ENCODE peak calls at places on chromosomes 3 and 15, in ten cellular contexts. Z is iPS DF 6.9, F is coronary artery, P is AG04450, R is A549, K is heart right ventricle, C is pancreas, D is breast epithelium, A is neuronal stem cell, Y is GM23248. V is an unnamed sample.

GRCh38 chr3:49298511-49298910 is 21.5 kb upstream of the C3orf62 start:
- DNase-seq in C (no peak), A (no peak), D (no peak), F (no peak), K (no peak), P (no peak), Y (no peak), Z (no peak), R (peak), V (no peak)

GRCh38 chr15:90750186-90750585 is 33.0 kb downstream of the BLM start:
- DNase-seq in Z (no peak), C (no peak), D (no peak), Y (no peak), K (no peak), P (no peak), A (no peak), R (no peak), F (no peak), V (no peak)

GRCh38 chr3:115784739-115785571 is 161.6 kb downstream of the GAP43 start:
- DNase-seq in A (no peak), Y (peak), Z (no peak), F (no peak), D (no peak), P (peak), R (no peak), C (no peak), K (no peak), V (no peak)

GRCh38 chr3:40975711-40976121 is 223.6 kb upstream of the CTNNB1 start:
- DNase-seq in A (no peak), P (no peak), C (no peak), K (no peak), F (no peak), R (no peak), D (no peak), Z (no peak), Y (peak), V (no peak)

GRCh38 chr3:110687138-110687537 is 384.5 kb upstream of the NECTIN3 start:
- DNase-seq in P (no peak), Y (no peak), A (no peak), K (no peak), D (no peak), F (no peak), Z (no peak), R (no peak), C (no peak), V (no peak)

GRCh38 chr3:136653628-136654027 is 98.5 kb downstream of the STAG1 start:
- DNase-seq in D (no peak), Y (no peak), K (no peak), A (no peak), F (no peak), C (no peak), R (no peak), Z (no peak), P (no peak), V (no peak)

GRCh38 chr15:57327985-57328471 is 48.3 kb upstream of the CGNL1 start:
- DNase-seq in A (no peak), Y (peak), R (no peak), F (no peak), Z (no peak), K (no peak), C (no peak), D (no peak), P (peak), V (no peak)

GRCh38 chr3:124860599-124860998 is 26.6 kb downstream of the ITGB5 start:
- DNase-seq in P (peak), Z (no peak), A (no peak), D (peak), C (peak), K (peak), Y (peak), F (peak), R (peak), V (peak)

GRCh38 chr15:39828374-39828931 is 45.8 kb upstream of the FSIP1 start:
- DNase-seq in Y (peak), A (no peak), P (no peak), F (no peak), R (no peak), K (peak), C (peak), D (no peak), Z (no peak), V (no peak)

GRCh38 chr3:73029321-73029796 is 32.1 kb upstream of the EBLN2 start:
- DNase-seq in C (no peak), K (no peak), R (peak), A (no peak), F (no peak), Z (no peak), P (peak), Y (peak), D (no peak), V (no peak)

GRCh38 chr3:98057631-98058030 is 22.5 kb upstream of the GABRR3 start:
- DNase-seq in P (no peak), Y (no peak), D (no peak), F (no peak), Z (no peak), A (no peak), C (no peak), R (no peak), K (no peak), V (no peak)

GRCh38 chr3:39267631-39268553 is 11.9 kb downstream of the CX3CR1 start:
- DNase-seq in Z (no peak), R (no peak), K (no peak), Y (no peak), F (no peak), P (no peak), D (no peak), A (no peak), C (no peak), V (no peak)

GRCh38 chr15:45157056-45157455 is 27.3 kb downstream of the DUOX1 start:
- DNase-seq in R (no peak), D (no peak), Y (peak), F (no peak), Z (no peak), P (peak), K (no peak), C (no peak), A (no peak), V (no peak)

GRCh38 chr3:150543531-150543930 is 2.8 kb downstream of the SERP1 start:
- DNase-seq in R (no peak), C (no peak), F (no peak), A (no peak), Y (no peak), D (no peak), Z (no peak), P (no peak), K (no peak), V (no peak)

GRCh38 chr3:114449271-114450007 is 155.6 kb downstream of the TIGIT start:
- DNase-seq in R (no peak), C (no peak), D (no peak), F (no peak), Z (no peak), P (no peak), K (no peak), A (no peak), Y (peak), V (no peak)

GRCh38 chr15:28936081-28936480 is 50.3 kb downstream of the APBA2 start:
- DNase-seq in Y (no peak), F (no peak), C (no peak), A (no peak), D (no peak), K (no peak), R (no peak), Z (no peak), P (no peak), V (no peak)

GRCh38 chr3:17664923-17665322 is 77.5 kb downstream of the TBC1D5 start:
- DNase-seq in A (no peak), K (no peak), Y (no peak), P (no peak), D (no peak), F (no peak), Z (no peak), R (no peak), C (no peak), V (no peak)

GRCh38 chr3:111277226-111277625 is 205.6 kb downstream of the NECTIN3 start:
- DNase-seq in F (no peak), D (no peak), R (peak), C (no peak), K (no peak), Y (peak), Z (no peak), P (peak), A (peak), V (no peak)

GRCh38 chr3:189144645-189145044 is 27.1 kb upstream of the TPRG1 start:
- DNase-seq in A (no peak), C (no peak), K (no peak), P (no peak), Z (no peak), F (no peak), D (peak), Y (peak), R (peak), V (no peak)

DNA sequence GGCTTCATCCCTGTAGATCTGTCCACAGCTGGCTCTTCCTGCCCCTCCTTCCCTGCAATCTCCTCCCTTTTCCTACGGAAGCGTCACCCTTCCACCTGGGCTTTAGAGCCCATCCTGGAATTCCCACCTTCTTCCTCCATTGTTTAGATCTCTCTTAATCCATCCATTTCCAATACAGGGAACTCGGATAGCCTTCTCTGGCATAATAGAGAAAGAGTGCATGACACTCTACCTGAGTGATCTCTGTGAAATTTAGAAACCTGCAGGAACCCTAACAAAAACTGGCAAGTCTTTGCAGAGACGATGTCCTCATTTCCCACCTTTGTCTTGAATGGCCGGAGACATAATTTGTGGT is 27.2 kb downstream of the ABTB1 start:
- DNase-seq in K (no peak), Z (no peak), F (no peak), A (no peak), D (no peak), R (no peak), C (no peak), P (no peak), Y (no peak), V (no peak)
- H3K27ac ChIP-seq in K (peak), Z (no peak), F (peak), A (no peak), D (peak), R (peak), C (no peak), P (peak), Y (no peak), V (peak)

DNA sequence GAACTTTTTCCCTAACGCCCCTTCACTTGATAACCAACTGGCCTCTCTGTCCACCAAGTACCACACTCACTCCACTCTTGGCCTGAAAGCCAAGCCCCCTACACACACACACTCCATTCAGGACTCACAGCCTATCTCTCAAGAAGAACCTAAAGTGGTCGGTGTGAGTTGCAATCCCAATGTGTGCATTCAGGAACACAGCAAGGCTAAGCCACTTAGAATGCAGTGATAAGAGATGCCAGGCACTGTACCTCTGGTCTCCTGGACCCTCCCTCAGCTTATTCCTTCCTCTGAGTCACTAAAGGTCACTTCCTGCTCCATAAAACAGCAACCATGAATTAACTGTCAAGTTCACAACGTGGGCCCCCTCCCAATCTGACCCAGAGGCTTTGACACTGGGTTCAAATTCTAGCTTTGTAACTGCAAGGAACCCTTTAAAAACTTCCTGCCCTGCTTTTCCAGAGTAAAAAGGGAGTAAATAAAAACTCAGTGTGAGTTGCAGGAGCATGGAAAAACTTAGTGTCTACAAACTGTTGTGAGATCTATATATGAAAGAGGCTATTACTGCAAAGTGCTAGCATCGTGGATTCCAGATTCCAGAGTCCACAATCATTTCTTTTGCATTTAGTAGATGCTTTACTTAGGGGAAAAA is 17.6 kb upstream of the KCNMB3 start:
- DNase-seq in C (no peak), D (no peak), A (no peak), F (no peak), Z (no peak), Y (no peak), P (no peak), K (no peak), R (no peak), V (no peak)
- H3K27ac ChIP-seq in C (no peak), D (no peak), A (no peak), F (no peak), Z (no peak), Y (no peak), P (no peak), K (no peak), R (no peak), V (no peak)

GRCh38 chr15:91966181-91966552 is 112.7 kb downstream of the SLCO3A1 start:
- DNase-seq in R (no peak), P (no peak), F (no peak), K (no peak), D (no peak), C (no peak), A (no peak), Z (no peak), Y (no peak), V (no peak)
- H3K27ac ChIP-seq in R (peak), P (no peak), F (peak), K (peak), D (peak), C (no peak), A (no peak), Z (no peak), Y (peak), V (peak)

GRCh38 chr15:72358121-72358520 is 17.7 kb downstream of the HEXA start:
- DNase-seq in Y (peak), F (no peak), D (no peak), K (no peak), P (no peak), R (no peak), A (no peak), Z (no peak), C (no peak), V (no peak)
- H3K27ac ChIP-seq in Y (peak), F (no peak), D (peak), K (peak), P (no peak), R (no peak), A (no peak), Z (no peak), C (no peak), V (no peak)

GRCh38 chr3:4816306-4816705 is 162.9 kb upstream of the BHLHE40 start:
- DNase-seq in D (no peak), A (no peak), Z (no peak), P (no peak), R (no peak), Y (no peak), C (no peak), F (no peak), K (no peak), V (no peak)

GRCh38 chr3:4814904-4815574 is 164.2 kb upstream of the BHLHE40 start:
- DNase-seq in Y (no peak), K (no peak), D (no peak), F (no peak), A (no peak), C (no peak), P (no peak), R (no peak), Z (no peak), V (no peak)

GRCh38 chr3:4812509-4812908 is 166.7 kb upstream of the BHLHE40 start:
- DNase-seq in P (no peak), F (no peak), D (no peak), Z (no peak), A (no peak), K (no peak), C (no peak), Y (no peak), R (no peak), V (no peak)

GRCh38 chr3:4813855-4814254 is 165.4 kb upstream of the BHLHE40 start:
- DNase-seq in R (no peak), K (no peak), Z (no peak), F (no peak), D (no peak), P (no peak), A (no peak), Y (no peak), C (no peak), V (no peak)

GRCh38 chr3:4814302-4814903 is 164.8 kb upstream of the BHLHE40 start:
- DNase-seq in C (no peak), D (peak), Y (no peak), F (no peak), Z (no peak), P (no peak), A (no peak), K (peak), R (no peak), V (no peak)
- H3K27ac ChIP-seq in C (no peak), D (no peak), Y (no peak), F (no peak), Z (no peak), P (no peak), A (no peak), K (peak), R (no peak), V (no peak)

GRCh38 chr15:32794973-32795372 is 77.2 kb downstream of the GREM1 start:
- DNase-seq in C (no peak), K (no peak), P (no peak), D (no peak), Z (no peak), A (no peak), Y (peak), R (no peak), F (no peak), V (no peak)
- H3K27ac ChIP-seq in C (no peak), K (no peak), P (no peak), D (no peak), Z (no peak), A (no peak), Y (no peak), R (no peak), F (no peak), V (no peak)

GRCh38 chr3:184757010-184757651 is 45.3 kb upstream of the MAGEF1 start:
- DNase-seq in A (no peak), K (peak), R (no peak), P (peak), C (no peak), D (no peak), Z (no peak), Y (peak), F (peak), V (peak)
- H3K27ac ChIP-seq in A (no peak), K (peak), R (no peak), P (peak), C (no peak), D (peak), Z (no peak), Y (peak), F (peak), V (peak)

GRCh38 chr15:37103475-37104071 is 3.2 kb upstream of the MEIS2 start:
- DNase-seq in Z (no peak), Y (no peak), C (no peak), P (no peak), A (no peak), R (no peak), D (no peak), F (no peak), K (no peak), V (no peak)
- H3K27ac ChIP-seq in Z (no peak), Y (no peak), C (no peak), P (no peak), A (no peak), R (no peak), D (peak), F (peak), K (peak), V (no peak)